ENCODE peak calls at places on chromosomes 13 and 19, in ten cellular contexts. L, B, P, Q, F, C, M, E, H and I are unnamed samples.

GRCh38 chr19:42428676-42429075 is 1.5 kb upstream of the LIPE start:
- DNase-seq in H (no peak), F (no peak), C (no peak), L (no peak), P (no peak), M (no peak), E (no peak), Q (no peak), B (no peak), I (no peak)

GRCh38 chr13:28582225-28582891 is 76.6 kb upstream of the POMP start:
- DNase-seq in P (no peak), Q (no peak), M (no peak), E (no peak), C (no peak), B (no peak), F (peak), L (no peak), H (peak), I (no peak)

GRCh38 chr19:18453269-18454024 is 15.5 kb upstream of the ISYNA1 start:
- DNase-seq in B (no peak), E (no peak), C (no peak), M (no peak), P (no peak), L (peak), Q (no peak), H (no peak), F (no peak), I (no peak)

GRCh38 chr13:39765801-39766463 is 110.5 kb downstream of the COG6 start:
- DNase-seq in L (peak), C (no peak), B (no peak), F (peak), H (peak), P (no peak), Q (no peak), M (no peak), E (peak), I (no peak)

GRCh38 chr19:13841339-13842293 is 35.3 kb upstream of the NANOS3 start:
- DNase-seq in P (no peak), B (peak), Q (no peak), F (peak), E (peak), H (no peak), L (peak), M (no peak), C (peak), I (peak)

GRCh38 chr19:28307460-28307859 is 905.5 kb downstream of the UQCRFS1 start:
- DNase-seq in P (no peak), Q (no peak), L (peak), M (no peak), E (no peak), F (peak), C (no peak), H (no peak), B (no peak), I (no peak)

GRCh38 chr13:90824027-90824426 is 523.5 kb upstream of the MIR17HG start:
- DNase-seq in B (no peak), E (no peak), M (no peak), P (no peak), F (no peak), H (no peak), C (no peak), Q (no peak), L (no peak), I (no peak)

GRCh38 chr19:35986664-35987570 is 8.1 kb upstream of the SDHAF1 start:
- DNase-seq in L (peak), E (peak), Q (no peak), M (no peak), P (no peak), C (no peak), H (peak), F (no peak), B (no peak), I (no peak)

GRCh38 chr19:48807590-48808308 is 3.1 kb downstream of the BCAT2 start:
- DNase-seq in C (no peak), L (no peak), P (no peak), E (peak), B (no peak), F (no peak), M (no peak), Q (no peak), H (peak), I (no peak)

GRCh38 chr19:39405930-39406655 is 554 bp upstream of the ZFP36 start:
- DNase-seq in E (peak), M (peak), F (no peak), P (no peak), C (no peak), H (no peak), Q (no peak), B (no peak), L (no peak), I (peak)

GRCh38 chr19:52691215-52691610 is 43.6 kb downstream of the ZNF611 start:
- DNase-seq in C (no peak), E (no peak), F (no peak), P (no peak), Q (no peak), H (no peak), B (no peak), L (no peak), M (no peak), I (no peak)

GRCh38 chr13:31944262-31945160 is 87.1 kb upstream of the FRY start:
- DNase-seq in P (no peak), F (no peak), C (no peak), L (no peak), M (no peak), Q (no peak), E (no peak), H (no peak), B (no peak), I (no peak)

GRCh38 chr13:30355405-30355741 is 48.0 kb upstream of the KATNAL1 start:
- DNase-seq in E (peak), F (no peak), H (peak), B (no peak), Q (no peak), C (no peak), M (no peak), P (no peak), L (no peak), I (peak)